ENCODE peak calls at places on chromosomes 4 and X, in nine cellular contexts. One of them, this sample, is unnamed.

GRCh38 chr4:47786958-47787370 is 50.9 kb downstream of the CORIN start:
- DNase-seq in tibial artery: no peak
- DNase-seq in MCF 10A: no peak
- DNase-seq in left lung: no peak
- DNase-seq in lower leg skin: no peak
- DNase-seq in HFF-Myc: no peak
- DNase-seq in BJ: no peak
- DNase-seq in GM10248: peak
- DNase-seq in neural progenitor cell: no peak
- DNase-seq in this sample: no peak

GRCh38 chr4:4981427-4981826 is 37.8 kb downstream of the CYTL1 start:
- DNase-seq in HFF-Myc: no peak
- DNase-seq in left lung: no peak
- DNase-seq in BJ: no peak
- DNase-seq in GM10248: no peak
- DNase-seq in neural progenitor cell: no peak
- DNase-seq in MCF 10A: peak
- DNase-seq in lower leg skin: peak
- DNase-seq in tibial artery: no peak
- DNase-seq in this sample: no peak

GRCh38 chr4:99708551-99708950 is 50.9 kb upstream of the C4orf54 start:
- DNase-seq in MCF 10A: no peak
- DNase-seq in left lung: no peak
- DNase-seq in neural progenitor cell: no peak
- DNase-seq in HFF-Myc: no peak
- DNase-seq in GM10248: no peak
- DNase-seq in lower leg skin: no peak
- DNase-seq in BJ: no peak
- DNase-seq in tibial artery: no peak
- DNase-seq in this sample: no peak

GRCh38 chrX:42825201-42825600 is 47.2 kb upstream of the PPP1R2C start:
- DNase-seq in neural progenitor cell: no peak
- DNase-seq in HFF-Myc: no peak
- DNase-seq in MCF 10A: no peak
- DNase-seq in BJ: no peak
- DNase-seq in lower leg skin: no peak
- DNase-seq in GM10248: no peak
- DNase-seq in left lung: no peak
- DNase-seq in tibial artery: no peak
- DNase-seq in this sample: no peak

GRCh38 chrX:112816908-112817307 is 23.7 kb downstream of the AMOT start:
- DNase-seq in neural progenitor cell: no peak
- DNase-seq in BJ: no peak
- DNase-seq in GM10248: no peak
- DNase-seq in lower leg skin: no peak
- DNase-seq in MCF 10A: no peak
- DNase-seq in HFF-Myc: no peak
- DNase-seq in left lung: no peak
- DNase-seq in tibial artery: no peak
- DNase-seq in this sample: no peak

GRCh38 chr4:188941524-188942109 is 802.4 kb downstream of the TRIML1 start:
- DNase-seq in BJ: peak
- DNase-seq in HFF-Myc: peak
- DNase-seq in tibial artery: no peak
- DNase-seq in neural progenitor cell: no peak
- DNase-seq in GM10248: no peak
- DNase-seq in lower leg skin: no peak
- DNase-seq in MCF 10A: peak
- DNase-seq in left lung: no peak
- DNase-seq in this sample: no peak

GRCh38 chrX:104913348-104913747 is 307.1 kb downstream of the TEX13A start:
- DNase-seq in GM10248: no peak
- DNase-seq in MCF 10A: peak
- DNase-seq in HFF-Myc: no peak
- DNase-seq in lower leg skin: no peak
- DNase-seq in left lung: no peak
- DNase-seq in BJ: no peak
- DNase-seq in tibial artery: no peak
- DNase-seq in neural progenitor cell: peak
- DNase-seq in this sample: no peak

GRCh38 chr4:128823025-128823661 is 13.6 kb downstream of the JADE1 start:
- DNase-seq in HFF-Myc: peak
- DNase-seq in MCF 10A: peak
- DNase-seq in lower leg skin: no peak
- DNase-seq in left lung: no peak
- DNase-seq in GM10248: no peak
- DNase-seq in tibial artery: no peak
- DNase-seq in neural progenitor cell: no peak
- DNase-seq in BJ: peak
- DNase-seq in this sample: no peak

GRCh38 chr4:30717208-30718020 is 2.8 kb upstream of the PCDH7 start:
- DNase-seq in tibial artery: peak
- DNase-seq in neural progenitor cell: peak
- DNase-seq in GM10248: peak
- DNase-seq in HFF-Myc: no peak
- DNase-seq in BJ: no peak
- DNase-seq in lower leg skin: no peak
- DNase-seq in left lung: peak
- DNase-seq in MCF 10A: peak
- DNase-seq in this sample: peak

GRCh38 chr4:54226399-54227260 is 2.5 kb upstream of the PDGFRA start:
- DNase-seq in MCF 10A: no peak
- DNase-seq in BJ: no peak
- DNase-seq in left lung: peak
- DNase-seq in tibial artery: peak
- DNase-seq in HFF-Myc: peak
- DNase-seq in GM10248: no peak
- DNase-seq in lower leg skin: peak
- DNase-seq in neural progenitor cell: peak
- DNase-seq in this sample: peak

GRCh38 chr4:8015512-8015911 is 75.9 kb upstream of the AFAP1 start:
- DNase-seq in lower leg skin: no peak
- DNase-seq in HFF-Myc: no peak
- DNase-seq in GM10248: no peak
- DNase-seq in left lung: no peak
- DNase-seq in BJ: no peak
- DNase-seq in MCF 10A: no peak
- DNase-seq in neural progenitor cell: no peak
- DNase-seq in tibial artery: no peak
- DNase-seq in this sample: no peak

GRCh38 chr4:158020175-158020574 is 152.7 kb downstream of the GASK1B start:
- DNase-seq in MCF 10A: peak
- DNase-seq in neural progenitor cell: no peak
- DNase-seq in GM10248: no peak
- DNase-seq in BJ: peak
- DNase-seq in left lung: peak
- DNase-seq in HFF-Myc: peak
- DNase-seq in tibial artery: peak
- DNase-seq in lower leg skin: peak
- DNase-seq in this sample: no peak

DNA sequence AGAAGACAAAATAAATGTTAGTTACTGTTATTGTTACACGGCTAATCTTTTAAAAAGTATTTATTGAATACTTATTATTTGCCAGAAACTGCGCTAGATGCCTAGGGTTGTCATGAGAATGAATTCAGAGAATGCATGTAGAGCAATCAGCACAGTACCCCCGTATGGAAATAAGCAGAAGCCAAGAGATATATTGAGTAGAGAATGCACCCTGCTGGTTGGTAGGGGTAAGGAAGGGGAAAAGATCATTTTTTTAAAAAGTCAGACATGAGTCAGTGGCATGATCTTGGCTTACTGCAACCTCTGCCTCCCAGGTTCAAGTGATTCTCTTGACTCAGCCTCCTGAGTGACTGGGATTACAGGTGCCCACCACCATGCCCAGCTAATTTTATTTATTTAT is 13.1 kb upstream of the DRP2 start:
- DNase-seq in GM10248: peak
- DNase-seq in HFF-Myc: peak
- DNase-seq in left lung: no peak
- DNase-seq in MCF 10A: peak
- DNase-seq in neural progenitor cell: peak
- DNase-seq in BJ: no peak
- DNase-seq in lower leg skin: no peak
- DNase-seq in tibial artery: no peak
- DNase-seq in this sample: no peak
- TF ChIP-seq CTCF in GM10248: peak
- TF ChIP-seq CTCF in HFF-Myc: peak
- TF ChIP-seq CTCF in left lung: no peak
- TF ChIP-seq CTCF in MCF 10A: peak
- TF ChIP-seq CTCF in neural progenitor cell: peak
- TF ChIP-seq CTCF in BJ: peak
- TF ChIP-seq CTCF in lower leg skin: no peak
- TF ChIP-seq CTCF in tibial artery: peak
- TF ChIP-seq CTCF in this sample: peak

GRCh38 chr4:170400346-170400745 is 310.6 kb upstream of the AADAT start:
- DNase-seq in MCF 10A: peak
- DNase-seq in neural progenitor cell: peak
- DNase-seq in GM10248: no peak
- DNase-seq in left lung: no peak
- DNase-seq in lower leg skin: no peak
- DNase-seq in HFF-Myc: no peak
- DNase-seq in BJ: no peak
- DNase-seq in tibial artery: no peak
- DNase-seq in this sample: no peak
- TF ChIP-seq CTCF in MCF 10A: no peak
- TF ChIP-seq CTCF in neural progenitor cell: peak
- TF ChIP-seq CTCF in GM10248: no peak
- TF ChIP-seq CTCF in left lung: no peak
- TF ChIP-seq CTCF in lower leg skin: no peak
- TF ChIP-seq CTCF in HFF-Myc: no peak
- TF ChIP-seq CTCF in BJ: no peak
- TF ChIP-seq CTCF in tibial artery: no peak
- TF ChIP-seq CTCF in this sample: no peak

GRCh38 chr4:41121906-41122305 is 92.4 kb downstream of the APBB2 start:
- DNase-seq in HFF-Myc: no peak
- DNase-seq in GM10248: no peak
- DNase-seq in MCF 10A: no peak
- DNase-seq in BJ: no peak
- DNase-seq in left lung: no peak
- DNase-seq in lower leg skin: no peak
- DNase-seq in tibial artery: no peak
- DNase-seq in neural progenitor cell: no peak
- DNase-seq in this sample: no peak
- TF ChIP-seq CTCF in HFF-Myc: no peak
- TF ChIP-seq CTCF in GM10248: no peak
- TF ChIP-seq CTCF in MCF 10A: no peak
- TF ChIP-seq CTCF in BJ: no peak
- TF ChIP-seq CTCF in left lung: no peak
- TF ChIP-seq CTCF in lower leg skin: no peak
- TF ChIP-seq CTCF in tibial artery: no peak
- TF ChIP-seq CTCF in neural progenitor cell: no peak
- TF ChIP-seq CTCF in this sample: no peak

GRCh38 chr4:171016145-171016544 is 797.1 kb upstream of the GALNTL6 start:
- DNase-seq in left lung: no peak
- DNase-seq in HFF-Myc: no peak
- DNase-seq in BJ: no peak
- DNase-seq in tibial artery: no peak
- DNase-seq in MCF 10A: no peak
- DNase-seq in neural progenitor cell: no peak
- DNase-seq in GM10248: no peak
- DNase-seq in lower leg skin: no peak
- DNase-seq in this sample: no peak
- TF ChIP-seq CTCF in left lung: no peak
- TF ChIP-seq CTCF in HFF-Myc: no peak
- TF ChIP-seq CTCF in BJ: no peak
- TF ChIP-seq CTCF in tibial artery: no peak
- TF ChIP-seq CTCF in MCF 10A: no peak
- TF ChIP-seq CTCF in neural progenitor cell: no peak
- TF ChIP-seq CTCF in GM10248: no peak
- TF ChIP-seq CTCF in lower leg skin: no peak
- TF ChIP-seq CTCF in this sample: no peak

DNA sequence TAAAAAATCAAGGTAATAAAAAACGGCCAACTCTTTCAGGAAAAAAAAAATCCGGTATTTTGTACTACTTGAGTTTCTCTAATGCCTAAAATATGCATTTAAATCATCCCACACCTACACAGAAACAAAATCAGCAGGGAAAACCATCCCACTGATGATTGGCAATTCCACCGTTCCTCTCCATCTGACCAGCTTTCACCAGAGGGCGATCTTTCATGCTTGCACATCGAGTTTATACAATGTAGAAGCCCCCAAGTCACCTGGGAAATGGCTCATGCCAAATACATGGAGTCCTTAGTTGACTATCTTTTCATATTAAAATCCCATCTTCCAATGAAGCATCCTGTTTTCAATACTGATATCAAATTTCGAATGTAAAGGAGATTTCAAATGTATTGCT is 69.2 kb downstream of the PTCHD1 start:
- DNase-seq in HFF-Myc: no peak
- DNase-seq in lower leg skin: no peak
- DNase-seq in neural progenitor cell: peak
- DNase-seq in MCF 10A: peak
- DNase-seq in left lung: no peak
- DNase-seq in tibial artery: no peak
- DNase-seq in GM10248: no peak
- DNase-seq in BJ: no peak
- DNase-seq in this sample: no peak
- TF ChIP-seq CTCF in HFF-Myc: peak
- TF ChIP-seq CTCF in lower leg skin: no peak
- TF ChIP-seq CTCF in neural progenitor cell: peak
- TF ChIP-seq CTCF in MCF 10A: peak
- TF ChIP-seq CTCF in left lung: no peak
- TF ChIP-seq CTCF in tibial artery: no peak
- TF ChIP-seq CTCF in GM10248: no peak
- TF ChIP-seq CTCF in BJ: no peak
- TF ChIP-seq CTCF in this sample: no peak

GRCh38 chr4:182143822-182144620 is 99.2 kb upstream of the TENM3 start:
- DNase-seq in left lung: no peak
- DNase-seq in lower leg skin: no peak
- DNase-seq in MCF 10A: peak
- DNase-seq in neural progenitor cell: peak
- DNase-seq in tibial artery: no peak
- DNase-seq in BJ: no peak
- DNase-seq in HFF-Myc: peak
- DNase-seq in GM10248: no peak
- DNase-seq in this sample: no peak

GRCh38 chr4:182141046-182141445 is 102.2 kb upstream of the TENM3 start:
- DNase-seq in lower leg skin: no peak
- DNase-seq in GM10248: no peak
- DNase-seq in HFF-Myc: no peak
- DNase-seq in neural progenitor cell: peak
- DNase-seq in MCF 10A: no peak
- DNase-seq in left lung: no peak
- DNase-seq in tibial artery: no peak
- DNase-seq in BJ: no peak
- DNase-seq in this sample: no peak

GRCh38 chr4:182143086-182143821 is 99.9 kb upstream of the TENM3 start:
- DNase-seq in GM10248: no peak
- DNase-seq in BJ: no peak
- DNase-seq in MCF 10A: peak
- DNase-seq in lower leg skin: no peak
- DNase-seq in HFF-Myc: no peak
- DNase-seq in tibial artery: no peak
- DNase-seq in neural progenitor cell: peak
- DNase-seq in left lung: no peak
- DNase-seq in this sample: no peak

GRCh38 chr4:182141623-182142022 is 101.6 kb upstream of the TENM3 start:
- DNase-seq in GM10248: no peak
- DNase-seq in lower leg skin: no peak
- DNase-seq in tibial artery: no peak
- DNase-seq in left lung: no peak
- DNase-seq in neural progenitor cell: no peak
- DNase-seq in MCF 10A: no peak
- DNase-seq in HFF-Myc: no peak
- DNase-seq in BJ: no peak
- DNase-seq in this sample: no peak

GRCh38 chr4:182142146-182143085 is 100.8 kb upstream of the TENM3 start:
- DNase-seq in BJ: no peak
- DNase-seq in neural progenitor cell: peak
- DNase-seq in HFF-Myc: no peak
- DNase-seq in GM10248: no peak
- DNase-seq in MCF 10A: no peak
- DNase-seq in tibial artery: no peak
- DNase-seq in lower leg skin: no peak
- DNase-seq in left lung: no peak
- DNase-seq in this sample: no peak
- TF ChIP-seq CTCF in BJ: no peak
- TF ChIP-seq CTCF in neural progenitor cell: no peak
- TF ChIP-seq CTCF in HFF-Myc: no peak
- TF ChIP-seq CTCF in GM10248: no peak
- TF ChIP-seq CTCF in MCF 10A: no peak
- TF ChIP-seq CTCF in tibial artery: no peak
- TF ChIP-seq CTCF in lower leg skin: no peak
- TF ChIP-seq CTCF in left lung: no peak
- TF ChIP-seq CTCF in this sample: no peak

This sample was measured in left ventricle myocardium inferior.